ENCODE peak calls at places on chromosomes 5 and 9, in seven cellular contexts. One of them, this sample, is unnamed.
A peak's percentile ranks its signal among the peaks of the same experiment; 100 is the strongest.

GRCh38 chr5:31048975-31049290 is 144.6 kb upstream of the CDH6 start:
- DNase-seq in astrocyte of the spinal cord: no peak
- DNase-seq in cardiac fibroblast: no peak
- DNase-seq in sigmoid colon: no peak
- DNase-seq in GM12878: no peak
- DNase-seq in pancreas: no peak
- DNase-seq in NB4: no peak
- DNase-seq in this sample: no peak

GRCh38 chr5:32504923-32505596 is 60.5 kb upstream of the ZFR start:
- DNase-seq in astrocyte of the spinal cord: peak; percentile 96
- DNase-seq in cardiac fibroblast: peak; percentile 82
- DNase-seq in sigmoid colon: peak; percentile 91
- DNase-seq in GM12878: no peak
- DNase-seq in pancreas: no peak
- DNase-seq in NB4: peak; percentile 70
- DNase-seq in this sample: no peak

GRCh38 chr5:16881253-16881652 is 54.8 kb downstream of the MYO10 start:
- DNase-seq in astrocyte of the spinal cord: no peak
- DNase-seq in cardiac fibroblast: no peak
- DNase-seq in sigmoid colon: no peak
- DNase-seq in GM12878: no peak
- DNase-seq in pancreas: peak; percentile 48
- DNase-seq in NB4: no peak
- DNase-seq in this sample: no peak

GRCh38 chr9:90864779-90865178 is 63.2 kb downstream of the SYK start:
- DNase-seq in astrocyte of the spinal cord: no peak
- DNase-seq in cardiac fibroblast: no peak
- DNase-seq in sigmoid colon: no peak
- DNase-seq in GM12878: no peak
- DNase-seq in pancreas: no peak
- DNase-seq in NB4: no peak
- DNase-seq in this sample: no peak

GRCh38 chr5:32283539-32284377 is 29.0 kb downstream of the MTMR12 start:
- DNase-seq in astrocyte of the spinal cord: peak; percentile 67
- DNase-seq in cardiac fibroblast: peak; percentile 85
- DNase-seq in sigmoid colon: no peak
- DNase-seq in GM12878: no peak
- DNase-seq in pancreas: no peak
- DNase-seq in NB4: no peak
- DNase-seq in this sample: peak; percentile 21

GRCh38 chr9:129697111-129697955 is 31.9 kb downstream of the PRRX2 start:
- DNase-seq in astrocyte of the spinal cord: peak; percentile 57
- DNase-seq in cardiac fibroblast: peak; percentile 80
- DNase-seq in sigmoid colon: peak; percentile 79
- DNase-seq in GM12878: no peak
- DNase-seq in pancreas: peak; percentile 53
- DNase-seq in NB4: no peak
- DNase-seq in this sample: peak; percentile 49

GRCh38 chr5:60540855-60541805 is 158.8 kb downstream of the DEPDC1B start:
- DNase-seq in astrocyte of the spinal cord: peak; percentile 84
- DNase-seq in cardiac fibroblast: peak; percentile 56
- DNase-seq in sigmoid colon: no peak
- DNase-seq in GM12878: peak; percentile 90
- DNase-seq in pancreas: no peak
- DNase-seq in NB4: no peak
- DNase-seq in this sample: peak; percentile 83

GRCh38 chr9:92561374-92562329 is 25.9 kb upstream of the ECM2 start:
- DNase-seq in astrocyte of the spinal cord: peak; percentile 85
- DNase-seq in cardiac fibroblast: no peak
- DNase-seq in sigmoid colon: no peak
- DNase-seq in GM12878: no peak
- DNase-seq in pancreas: no peak
- DNase-seq in NB4: no peak
- DNase-seq in this sample: no peak

GRCh38 chr9:74951725-74952151 is 974 bp downstream of the C9orf40 start:
- DNase-seq in astrocyte of the spinal cord: peak; percentile 23
- DNase-seq in cardiac fibroblast: peak; percentile 39
- DNase-seq in sigmoid colon: peak; percentile 69
- DNase-seq in GM12878: no peak
- DNase-seq in pancreas: peak; percentile 42
- DNase-seq in NB4: peak; percentile 46
- DNase-seq in this sample: peak; percentile 51

GRCh38 chr5:141694479-141694878 is 12.4 kb upstream of the ARAP3 start:
- DNase-seq in astrocyte of the spinal cord: no peak
- DNase-seq in cardiac fibroblast: no peak
- DNase-seq in sigmoid colon: no peak
- DNase-seq in GM12878: no peak
- DNase-seq in pancreas: no peak
- DNase-seq in NB4: no peak
- DNase-seq in this sample: no peak

GRCh38 chr9:112007575-112008240 is 111.1 kb downstream of the UGCG start:
- DNase-seq in astrocyte of the spinal cord: peak; percentile 38
- DNase-seq in cardiac fibroblast: no peak
- DNase-seq in sigmoid colon: no peak
- DNase-seq in GM12878: no peak
- DNase-seq in pancreas: no peak
- DNase-seq in NB4: no peak
- DNase-seq in this sample: no peak

GRCh38 chr5:91305640-91306039 is 77.5 kb downstream of the ARRDC3 start:
- DNase-seq in astrocyte of the spinal cord: no peak
- DNase-seq in cardiac fibroblast: no peak
- DNase-seq in sigmoid colon: no peak
- DNase-seq in GM12878: no peak
- DNase-seq in pancreas: no peak
- DNase-seq in NB4: no peak
- DNase-seq in this sample: no peak

GRCh38 chr9:129291041-129291501 is 113.0 kb upstream of the IER5L start:
- DNase-seq in astrocyte of the spinal cord: no peak
- DNase-seq in cardiac fibroblast: no peak
- DNase-seq in sigmoid colon: peak; percentile 41
- DNase-seq in GM12878: no peak
- DNase-seq in pancreas: no peak
- DNase-seq in NB4: no peak
- DNase-seq in this sample: no peak

GRCh38 chr9:77830618-77831285 is 182.6 kb upstream of the GNA14 start:
- DNase-seq in astrocyte of the spinal cord: no peak
- DNase-seq in cardiac fibroblast: no peak
- DNase-seq in sigmoid colon: no peak
- DNase-seq in GM12878: no peak
- DNase-seq in pancreas: no peak
- DNase-seq in NB4: no peak
- DNase-seq in this sample: no peak

GRCh38 chr9:99818439-99818992 is 3.2 kb upstream of the NR4A3 start:
- DNase-seq in astrocyte of the spinal cord: no peak
- DNase-seq in cardiac fibroblast: no peak
- DNase-seq in sigmoid colon: no peak
- DNase-seq in GM12878: no peak
- DNase-seq in pancreas: no peak
- DNase-seq in NB4: peak; percentile 12
- DNase-seq in this sample: no peak

GRCh38 chr9:135134253-135135028 is 47.0 kb downstream of the OLFM1 start:
- DNase-seq in astrocyte of the spinal cord: no peak
- DNase-seq in cardiac fibroblast: no peak
- DNase-seq in sigmoid colon: no peak
- DNase-seq in GM12878: no peak
- DNase-seq in pancreas: no peak
- DNase-seq in NB4: no peak
- DNase-seq in this sample: no peak

GRCh38 chr5:97133106-97133505 is 9.3 kb downstream of the LIX1 start:
- DNase-seq in astrocyte of the spinal cord: no peak
- DNase-seq in cardiac fibroblast: no peak
- DNase-seq in sigmoid colon: no peak
- DNase-seq in GM12878: no peak
- DNase-seq in pancreas: no peak
- DNase-seq in NB4: peak; percentile 8
- DNase-seq in this sample: no peak

GRCh38 chr5:149434162-149435014 is 55.3 kb upstream of the IL17B start:
- DNase-seq in astrocyte of the spinal cord: peak; percentile 66
- DNase-seq in cardiac fibroblast: peak; percentile 84
- DNase-seq in sigmoid colon: peak; percentile 90
- DNase-seq in GM12878: no peak
- DNase-seq in pancreas: peak; percentile 65
- DNase-seq in NB4: peak; percentile 77
- DNase-seq in this sample: peak; percentile 78

GRCh38 chr9:106420511-106420944 is 442.4 kb upstream of the ZNF462 start:
- DNase-seq in astrocyte of the spinal cord: peak; percentile 83
- DNase-seq in cardiac fibroblast: no peak
- DNase-seq in sigmoid colon: no peak
- DNase-seq in GM12878: peak; percentile 76
- DNase-seq in pancreas: no peak
- DNase-seq in NB4: peak; percentile 66
- DNase-seq in this sample: peak; percentile 41

GRCh38 chr9:614421-614820 is 227.1 kb upstream of the DMRT1 start:
- DNase-seq in astrocyte of the spinal cord: no peak
- DNase-seq in cardiac fibroblast: peak; percentile 7
- DNase-seq in sigmoid colon: no peak
- DNase-seq in GM12878: no peak
- DNase-seq in pancreas: no peak
- DNase-seq in NB4: peak; percentile 97
- DNase-seq in this sample: no peak

GRCh38 chr9:79768199-79768598 is 196.4 kb downstream of the TLE4 start:
- DNase-seq in astrocyte of the spinal cord: peak; percentile 13
- DNase-seq in cardiac fibroblast: no peak
- DNase-seq in sigmoid colon: no peak
- DNase-seq in GM12878: no peak
- DNase-seq in pancreas: no peak
- DNase-seq in NB4: no peak
- DNase-seq in this sample: no peak

GRCh38 chr9:37509536-37509935 is 23.8 kb downstream of the POLR1E start:
- DNase-seq in astrocyte of the spinal cord: no peak
- DNase-seq in cardiac fibroblast: no peak
- DNase-seq in sigmoid colon: no peak
- DNase-seq in GM12878: no peak
- DNase-seq in pancreas: no peak
- DNase-seq in NB4: no peak
- DNase-seq in this sample: no peak

GRCh38 chr9:37511715-37512010 is 25.9 kb downstream of the POLR1E start:
- DNase-seq in astrocyte of the spinal cord: no peak
- DNase-seq in cardiac fibroblast: no peak
- DNase-seq in sigmoid colon: no peak
- DNase-seq in GM12878: no peak
- DNase-seq in pancreas: no peak
- DNase-seq in NB4: no peak
- DNase-seq in this sample: no peak

GRCh38 chr9:37508834-37509206 is 23.1 kb downstream of the POLR1E start:
- DNase-seq in astrocyte of the spinal cord: no peak
- DNase-seq in cardiac fibroblast: no peak
- DNase-seq in sigmoid colon: no peak
- DNase-seq in GM12878: no peak
- DNase-seq in pancreas: no peak
- DNase-seq in NB4: no peak
- DNase-seq in this sample: no peak

GRCh38 chr9:37512439-37512838 is 26.7 kb downstream of the POLR1E start:
- DNase-seq in astrocyte of the spinal cord: no peak
- DNase-seq in cardiac fibroblast: no peak
- DNase-seq in sigmoid colon: no peak
- DNase-seq in GM12878: no peak
- DNase-seq in pancreas: no peak
- DNase-seq in NB4: no peak
- DNase-seq in this sample: no peak

GRCh38 chr9:37511006-37511714 is 25.4 kb downstream of the POLR1E start:
- DNase-seq in astrocyte of the spinal cord: no peak
- DNase-seq in cardiac fibroblast: no peak
- DNase-seq in sigmoid colon: no peak
- DNase-seq in GM12878: no peak
- DNase-seq in pancreas: no peak
- DNase-seq in NB4: peak; percentile 22
- DNase-seq in this sample: peak; percentile 39
- TF ChIP-seq CTCF in astrocyte of the spinal cord: peak; percentile 27
- TF ChIP-seq CTCF in cardiac fibroblast: peak; percentile 15
- TF ChIP-seq CTCF in sigmoid colon: no peak
- TF ChIP-seq CTCF in GM12878: peak; percentile 26
- TF ChIP-seq CTCF in pancreas: no peak
- TF ChIP-seq CTCF in NB4: no peak
- TF ChIP-seq CTCF in this sample: peak; percentile 40

DNA sequence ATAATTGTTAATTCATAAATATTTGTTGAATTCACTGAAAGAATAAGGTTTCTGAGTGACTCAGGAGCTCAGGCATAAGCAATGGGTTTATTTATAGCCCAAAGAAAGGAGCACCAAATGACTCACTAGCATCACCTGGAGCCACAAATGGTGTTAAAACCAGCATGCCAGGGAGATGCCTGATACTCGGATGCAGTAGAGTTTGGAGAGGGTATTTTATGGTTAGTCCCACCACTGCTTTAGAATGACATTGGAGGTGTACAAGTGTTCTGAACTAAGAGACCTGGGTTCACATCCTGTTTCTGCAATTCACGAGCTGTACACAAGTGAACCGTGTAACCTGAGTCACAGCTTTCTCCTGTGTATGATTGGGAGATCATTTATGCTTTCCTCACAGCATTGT is 25.2 kb downstream of the CCL28 start:
- DNase-seq in astrocyte of the spinal cord: no peak
- DNase-seq in cardiac fibroblast: peak; percentile 31
- DNase-seq in sigmoid colon: no peak
- DNase-seq in GM12878: peak; percentile 20
- DNase-seq in pancreas: no peak
- DNase-seq in NB4: no peak
- DNase-seq in this sample: peak; percentile 38
- TF ChIP-seq CTCF in astrocyte of the spinal cord: no peak
- TF ChIP-seq CTCF in cardiac fibroblast: no peak
- TF ChIP-seq CTCF in sigmoid colon: no peak
- TF ChIP-seq CTCF in GM12878: peak; percentile 49
- TF ChIP-seq CTCF in pancreas: no peak
- TF ChIP-seq CTCF in NB4: no peak
- TF ChIP-seq CTCF in this sample: no peak

DNA sequence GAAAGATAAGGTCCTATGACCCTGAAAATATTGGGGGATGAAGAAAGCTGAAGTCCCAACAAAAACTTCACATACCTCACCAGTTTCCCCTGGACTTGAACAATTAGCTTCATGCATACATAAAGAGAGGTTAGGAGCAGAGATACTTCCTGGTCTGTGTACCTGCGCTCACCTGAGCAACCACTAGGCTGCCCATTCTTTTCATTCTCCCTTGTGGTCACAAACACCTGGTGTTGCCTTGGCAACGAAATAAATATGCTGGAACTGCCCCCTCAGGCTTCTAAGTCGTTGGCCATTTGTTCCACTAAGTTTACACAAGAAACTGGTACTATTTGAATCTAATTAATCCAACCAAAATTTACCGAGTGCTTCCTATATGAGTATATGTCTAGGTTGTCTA is 18.1 kb downstream of the OTP start:
- DNase-seq in astrocyte of the spinal cord: no peak
- DNase-seq in cardiac fibroblast: no peak
- DNase-seq in sigmoid colon: no peak
- DNase-seq in GM12878: no peak
- DNase-seq in pancreas: no peak
- DNase-seq in NB4: no peak
- DNase-seq in this sample: no peak
- TF ChIP-seq CTCF in astrocyte of the spinal cord: no peak
- TF ChIP-seq CTCF in cardiac fibroblast: no peak
- TF ChIP-seq CTCF in sigmoid colon: no peak
- TF ChIP-seq CTCF in GM12878: no peak
- TF ChIP-seq CTCF in pancreas: no peak
- TF ChIP-seq CTCF in NB4: no peak
- TF ChIP-seq CTCF in this sample: no peak

DNA sequence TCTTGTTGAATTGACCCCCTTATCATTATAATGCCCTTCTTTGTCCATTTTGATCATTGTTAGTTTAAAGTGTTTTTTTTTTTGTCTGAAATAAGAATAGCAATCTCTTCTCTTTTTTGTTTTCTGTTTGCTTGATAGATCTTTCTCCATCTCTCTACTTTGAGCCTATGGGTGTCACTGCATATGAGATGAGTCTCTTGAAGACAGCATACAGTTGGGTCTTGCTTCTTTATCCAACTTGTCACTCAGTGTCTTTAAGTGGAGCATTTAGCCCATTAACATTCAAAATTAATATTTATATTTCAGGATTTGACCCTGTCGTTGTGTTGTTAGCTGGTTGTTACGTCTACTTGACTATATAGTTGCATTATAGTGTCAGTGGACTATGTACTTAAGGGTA is 135.4 kb downstream of the HMHB1 start:
- DNase-seq in astrocyte of the spinal cord: no peak
- DNase-seq in cardiac fibroblast: no peak
- DNase-seq in sigmoid colon: no peak
- DNase-seq in GM12878: no peak
- DNase-seq in pancreas: no peak
- DNase-seq in NB4: no peak
- DNase-seq in this sample: no peak
- TF ChIP-seq CTCF in astrocyte of the spinal cord: no peak
- TF ChIP-seq CTCF in cardiac fibroblast: no peak
- TF ChIP-seq CTCF in sigmoid colon: no peak
- TF ChIP-seq CTCF in GM12878: no peak
- TF ChIP-seq CTCF in pancreas: no peak
- TF ChIP-seq CTCF in NB4: no peak
- TF ChIP-seq CTCF in this sample: no peak